ENCODE peak calls at places on chromosomes 12 and 14, in five cellular contexts. Z is A549, K is heart left ventricle, X is H1, S is uterus. D is an unnamed sample.

GRCh38 chr12:38669530-38669929 is 235.9 kb downstream of the CPNE8 start:
- DNase-seq in Z (no peak), X (no peak), S (no peak), K (no peak), D (peak; percentile 56)

GRCh38 chr12:1213205-1213604 is 222.2 kb downstream of the ERC1 start:
- DNase-seq in K (no peak), X (no peak), Z (no peak), S (no peak), D (no peak)

GRCh38 chr14:37325332-37325731 is 127.6 kb downstream of the MIPOL1 start:
- DNase-seq in S (no peak), K (no peak), X (no peak), Z (no peak), D (no peak)

GRCh38 chr12:108821407-108822397 is 35.7 kb downstream of the SSH1 start:
- DNase-seq in X (no peak), S (no peak), Z (no peak), K (peak; percentile 55), D (no peak)

GRCh38 chr12:19018302-19018980 is 111.1 kb upstream of the PLEKHA5 start:
- DNase-seq in S (no peak), K (no peak), X (no peak), Z (no peak), D (no peak)

GRCh38 chr14:31768355-31768754 is 207.2 kb downstream of the NUBPL start:
- DNase-seq in S (no peak), X (no peak), K (no peak), Z (no peak), D (no peak)

GRCh38 chr12:114936148-114937099 is 252.4 kb upstream of the TBX3 start:
- DNase-seq in X (no peak), K (no peak), Z (no peak), S (no peak), D (no peak)

GRCh38 chr14:68104518-68104917 is 284.9 kb downstream of the RAD51B start:
- DNase-seq in S (no peak), K (no peak), Z (no peak), X (no peak), D (no peak)

GRCh38 chr12:130778776-130779175 is 60.3 kb downstream of the STX2 start:
- DNase-seq in K (no peak), S (no peak), Z (no peak), X (no peak), D (no peak)

GRCh38 chr14:69775012-69775411 is 8.1 kb downstream of the SRSF5 start:
- DNase-seq in Z (no peak), X (no peak), S (no peak), K (no peak), D (no peak)

GRCh38 chr14:105021656-105022275 is 883 bp upstream of the CDCA4 start:
- DNase-seq in S (peak; percentile 43), K (peak; percentile 50), X (no peak), Z (peak; percentile 76), D (peak; percentile 78)

GRCh38 chr14:104393199-104393897 is 186.2 kb upstream of the C14orf180 start:
- DNase-seq in K (peak; percentile 51), S (peak; percentile 11), X (no peak), Z (no peak), D (no peak)

GRCh38 chr12:67667276-67668073 is 18.9 kb downstream of the DYRK2 start:
- DNase-seq in S (peak; percentile 68), K (peak; percentile 82), Z (no peak), X (no peak), D (no peak)

GRCh38 chr14:99672506-99673327 is 11.4 kb upstream of the CYP46A1 start:
- DNase-seq in S (no peak), K (no peak), Z (no peak), X (no peak), D (no peak)

GRCh38 chr12:128510527-128510926 is 243.6 kb downstream of the TMEM132C start:
- DNase-seq in K (no peak), Z (no peak), S (no peak), X (no peak), D (no peak)

GRCh38 chr12:47808574-47809380 is 10.9 kb downstream of the HDAC7 start:
- DNase-seq in Z (peak; percentile 53), K (no peak), S (no peak), X (no peak), D (peak; percentile 63)

GRCh38 chr14:61894452-61895077 is 132.3 kb downstream of the SNAPC1 start:
- DNase-seq in K (peak; percentile 38), X (no peak), S (no peak), Z (peak; percentile 69), D (peak; percentile 69)

GRCh38 chr14:61752626-61753025 is 9.6 kb upstream of the SNAPC1 start:
- DNase-seq in K (no peak), S (no peak), X (no peak), Z (no peak), D (no peak)

GRCh38 chr12:51827925-51828818 is 20.3 kb downstream of the FIGNL2 start:
- DNase-seq in K (no peak), Z (no peak), S (no peak), X (no peak), D (no peak)

GRCh38 chr12:122646568-122647220 is 56.5 kb downstream of the HCAR2 start:
- DNase-seq in X (no peak), K (no peak), Z (no peak), S (no peak), D (peak; percentile 25)

GRCh38 chr14:90405755-90406154 is 8.9 kb downstream of the CALM1 start:
- DNase-seq in K (no peak), X (no peak), S (no peak), Z (no peak), D (no peak)
- TF ChIP-seq POLR2A in K (no peak), X (no peak), S (no peak), Z (no peak), D (no peak)

DNA sequence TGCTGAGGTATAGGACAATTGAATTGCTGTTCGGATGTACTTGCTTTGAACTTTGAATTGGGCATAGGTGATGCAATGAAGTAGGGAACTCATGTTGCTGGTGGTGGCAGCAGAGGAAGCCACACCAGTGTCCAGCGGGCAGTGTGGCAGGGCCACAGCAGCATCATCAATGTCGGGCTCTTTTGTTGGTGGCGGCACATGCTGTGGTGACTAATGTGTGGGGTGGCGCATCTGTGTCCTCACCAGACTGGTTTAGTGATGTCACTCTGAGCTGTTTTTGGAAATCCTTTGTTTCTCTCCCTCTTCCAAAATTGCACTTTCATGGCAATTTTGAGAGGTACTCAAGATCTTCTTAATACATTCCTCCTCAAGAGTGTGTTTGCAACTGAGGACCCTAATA is 187.6 kb downstream of the ETNK1 start:
- DNase-seq in X (no peak), S (no peak), Z (no peak), K (no peak), D (no peak)
- TF ChIP-seq POLR2A in X (no peak), S (no peak), Z (no peak), K (no peak), D (no peak)

DNA sequence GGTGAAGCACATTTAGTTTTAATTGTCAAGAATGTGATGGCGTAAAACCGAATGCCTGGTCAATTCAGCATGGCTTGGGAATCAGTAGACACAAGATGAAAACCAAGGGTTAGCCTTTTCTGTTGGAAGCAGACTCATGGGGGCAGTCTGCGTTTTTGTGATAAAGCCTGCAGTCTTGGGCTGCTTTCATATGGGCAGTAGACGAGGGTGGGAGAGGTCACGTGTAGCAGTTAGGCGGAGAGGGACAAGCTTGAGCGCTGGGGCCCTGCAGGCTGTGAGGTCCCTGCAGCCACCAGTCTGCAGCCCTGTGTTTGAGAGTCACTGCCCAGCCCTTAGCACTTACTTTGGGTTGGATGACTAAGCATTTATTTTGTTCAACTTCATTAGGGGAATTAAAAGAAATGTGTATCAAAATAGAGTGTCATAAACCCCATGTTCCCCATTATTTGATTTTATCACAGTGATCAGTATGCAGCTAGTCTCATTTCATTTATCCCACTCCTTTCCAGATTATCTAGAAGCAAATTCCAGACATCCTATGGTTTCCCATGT is 37.2 kb downstream of the EP400 start:
- DNase-seq in Z (no peak), X (no peak), S (no peak), K (no peak), D (peak; percentile 83)
- TF ChIP-seq POLR2A in Z (no peak), X (no peak), S (no peak), K (no peak), D (no peak)

GRCh38 chr14:22184157-22185025 is 404.6 kb downstream of the DAD1 start:
- DNase-seq in S (no peak), X (no peak), Z (no peak), K (no peak), D (no peak)
- TF ChIP-seq POLR2A in S (no peak), X (no peak), Z (no peak), K (no peak), D (no peak)

GRCh38 chr12:75491169-75491568 is 10.6 kb downstream of the GLIPR1 start:
- DNase-seq in S (no peak), X (no peak), K (no peak), Z (no peak), D (no peak)

GRCh38 chr12:75488553-75488952 is 8.0 kb downstream of the GLIPR1 start:
- DNase-seq in S (no peak), Z (peak; percentile 55), X (no peak), K (peak; percentile 33), D (peak; percentile 31)

GRCh38 chr12:75489613-75490210 is 9.2 kb downstream of the GLIPR1 start:
- DNase-seq in X (no peak), K (no peak), Z (no peak), S (no peak), D (no peak)

GRCh38 chr12:75489187-75489586 is 8.6 kb downstream of the GLIPR1 start:
- DNase-seq in X (no peak), S (no peak), K (no peak), Z (no peak), D (no peak)

GRCh38 chr12:75487310-75487709 is 6.8 kb downstream of the GLIPR1 start:
- DNase-seq in S (no peak), Z (no peak), K (no peak), X (no peak), D (no peak)
- TF ChIP-seq POLR2A in S (no peak), Z (no peak), K (no peak), X (no peak), D (no peak)

DNA sequence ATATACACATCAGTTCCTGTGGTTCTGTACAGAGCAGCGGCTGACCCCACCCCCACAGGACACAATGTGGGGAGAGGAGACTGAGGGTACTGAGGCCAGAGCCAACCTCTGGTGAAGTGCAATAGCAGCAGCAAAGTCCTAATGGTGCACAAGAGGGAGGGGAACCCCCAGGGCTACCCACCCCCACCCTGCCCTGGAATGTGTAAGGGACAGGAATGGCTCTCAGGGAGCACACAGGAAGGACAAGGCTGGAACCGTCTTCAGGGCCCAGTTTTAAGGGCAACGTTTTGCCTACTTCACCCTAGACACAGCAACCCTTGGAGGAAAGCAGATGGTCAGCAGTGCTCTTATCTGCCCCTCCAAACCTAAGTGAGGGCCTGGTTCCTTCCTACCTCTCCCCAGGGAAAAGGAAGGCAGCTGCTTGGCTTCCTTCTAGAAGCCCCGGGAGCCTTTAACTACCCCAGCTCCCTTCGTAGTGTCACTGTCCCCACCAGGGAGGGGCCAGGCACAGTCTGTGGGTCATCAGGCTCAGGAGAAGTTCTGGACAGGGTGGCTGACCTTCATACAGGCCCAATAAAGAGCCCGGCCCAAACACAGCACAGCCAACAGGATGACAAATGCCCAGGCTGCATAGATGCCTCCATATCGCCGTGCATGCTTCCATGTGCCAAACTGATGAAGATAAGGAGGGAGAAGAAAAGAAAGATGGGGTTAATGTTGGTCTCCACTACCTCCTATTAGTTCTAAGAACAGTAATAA is 3.0 kb downstream of the PIP4P1 start:
- DNase-seq in X (no peak), K (no peak), Z (no peak), S (no peak), D (no peak)
- TF ChIP-seq POLR2A in X (peak; percentile 64), K (no peak), Z (peak; percentile 6), S (no peak), D (peak; percentile 41)

D was measured in erythroblast.